ENCODE peak calls at places on chromosomes 2 and 18, in four cellular contexts. One of them, this sample, is unnamed. For H3K4me1, the result is how much of the 10 kb centered on the place peaks cover.

GRCh38 chr2:139790807-139791206 is 1010.6 kb upstream of the NXPH2 start:
- DNase-seq in endodermal cell: no peak
- DNase-seq in DND-41: no peak
- DNase-seq in upper lobe of left lung: no peak
- DNase-seq in this sample: no peak

GRCh38 chr18:48806551-48807261 is 144.1 kb downstream of the SMAD7 start:
- DNase-seq in DND-41: peak
- DNase-seq in endodermal cell: peak
- DNase-seq in upper lobe of left lung: peak
- DNase-seq in this sample: peak

GRCh38 chr2:219566640-219567039 is 4.7 kb downstream of the OBSL1 start:
- DNase-seq in endodermal cell: no peak
- DNase-seq in upper lobe of left lung: no peak
- DNase-seq in DND-41: no peak
- DNase-seq in this sample: no peak

GRCh38 chr2:198296665-198297308 is 492.4 kb downstream of the PLCL1 start:
- DNase-seq in DND-41: peak
- DNase-seq in endodermal cell: peak
- DNase-seq in upper lobe of left lung: peak
- DNase-seq in this sample: no peak

GRCh38 chr2:108271691-108272253 is 16.9 kb upstream of the SULT1C2 start:
- DNase-seq in endodermal cell: no peak
- DNase-seq in upper lobe of left lung: no peak
- DNase-seq in DND-41: no peak
- DNase-seq in this sample: no peak

GRCh38 chr2:168030862-168031624 is 216.4 kb downstream of the STK39 start:
- DNase-seq in upper lobe of left lung: no peak
- DNase-seq in endodermal cell: no peak
- DNase-seq in DND-41: no peak
- DNase-seq in this sample: no peak

GRCh38 chr2:219739061-219739460 is 111.6 kb downstream of the SLC4A3 start:
- DNase-seq in endodermal cell: no peak
- DNase-seq in upper lobe of left lung: no peak
- DNase-seq in DND-41: no peak
- DNase-seq in this sample: no peak

GRCh38 chr2:238094438-238095022 is 5.6 kb upstream of the ESPNL start:
- DNase-seq in upper lobe of left lung: no peak
- DNase-seq in DND-41: no peak
- DNase-seq in endodermal cell: no peak
- DNase-seq in this sample: no peak

GRCh38 chr2:234496442-234496834 is 443 bp downstream of the ARL4C start:
- DNase-seq in DND-41: peak
- DNase-seq in upper lobe of left lung: peak
- DNase-seq in endodermal cell: peak
- DNase-seq in this sample: no peak

GRCh38 chr2:70946832-70947442 is 11.2 kb downstream of the ATP6V1B1 start:
- DNase-seq in DND-41: peak
- DNase-seq in endodermal cell: peak
- DNase-seq in upper lobe of left lung: peak
- DNase-seq in this sample: peak

GRCh38 chr2:221965806-221966205 is 333.0 kb downstream of the PAX3 start:
- DNase-seq in endodermal cell: no peak
- DNase-seq in upper lobe of left lung: no peak
- DNase-seq in DND-41: no peak
- DNase-seq in this sample: no peak

GRCh38 chr2:226411727-226412360 is 387.8 kb downstream of the IRS1 start:
- DNase-seq in DND-41: no peak
- DNase-seq in upper lobe of left lung: no peak
- DNase-seq in endodermal cell: no peak
- DNase-seq in this sample: no peak

GRCh38 chr2:142745691-142746090 is 131.8 kb upstream of the KYNU start:
- DNase-seq in upper lobe of left lung: no peak
- DNase-seq in endodermal cell: no peak
- DNase-seq in DND-41: no peak
- DNase-seq in this sample: no peak

GRCh38 chr2:3644246-3644525 is 13.8 kb upstream of the ALLC start:
- DNase-seq in endodermal cell: no peak
- DNase-seq in upper lobe of left lung: no peak
- DNase-seq in DND-41: no peak
- DNase-seq in this sample: no peak

GRCh38 chr2:71679481-71679880 is 226.1 kb downstream of the DYSF start:
- DNase-seq in upper lobe of left lung: peak
- DNase-seq in endodermal cell: peak
- DNase-seq in DND-41: no peak
- DNase-seq in this sample: no peak

GRCh38 chr2:44801676-44802408 is 139.7 kb upstream of the SIX3 start:
- DNase-seq in DND-41: no peak
- DNase-seq in endodermal cell: peak
- DNase-seq in upper lobe of left lung: no peak
- DNase-seq in this sample: no peak
- H3K4me3 ChIP-seq in DND-41: no peak
- H3K4me3 ChIP-seq in endodermal cell: peak
- H3K4me3 ChIP-seq in upper lobe of left lung: no peak
- H3K4me3 ChIP-seq in this sample: no peak

GRCh38 chr2:23378496-23378895 is 6.5 kb upstream of the KLHL29 start:
- DNase-seq in upper lobe of left lung: no peak
- DNase-seq in endodermal cell: no peak
- DNase-seq in DND-41: no peak
- DNase-seq in this sample: no peak

GRCh38 chr2:23376075-23376474 is 8.9 kb upstream of the KLHL29 start:
- DNase-seq in upper lobe of left lung: no peak
- DNase-seq in endodermal cell: no peak
- DNase-seq in DND-41: no peak
- DNase-seq in this sample: no peak

GRCh38 chr2:23379220-23379695 is 5.7 kb upstream of the KLHL29 start:
- DNase-seq in upper lobe of left lung: no peak
- DNase-seq in endodermal cell: no peak
- DNase-seq in DND-41: no peak
- DNase-seq in this sample: no peak

GRCh38 chr2:23376972-23377371 is 8.0 kb upstream of the KLHL29 start:
- DNase-seq in DND-41: no peak
- DNase-seq in endodermal cell: no peak
- DNase-seq in upper lobe of left lung: no peak
- DNase-seq in this sample: no peak

GRCh38 chr2:23377772-23378171 is 7.2 kb upstream of the KLHL29 start:
- DNase-seq in DND-41: no peak
- DNase-seq in endodermal cell: no peak
- DNase-seq in upper lobe of left lung: no peak
- DNase-seq in this sample: no peak
- H3K4me1 ChIP-seq in DND-41: under half
- H3K4me1 ChIP-seq in endodermal cell: under half
- H3K4me1 ChIP-seq in upper lobe of left lung: under half
- H3K4me1 ChIP-seq in this sample: under half

DNA sequence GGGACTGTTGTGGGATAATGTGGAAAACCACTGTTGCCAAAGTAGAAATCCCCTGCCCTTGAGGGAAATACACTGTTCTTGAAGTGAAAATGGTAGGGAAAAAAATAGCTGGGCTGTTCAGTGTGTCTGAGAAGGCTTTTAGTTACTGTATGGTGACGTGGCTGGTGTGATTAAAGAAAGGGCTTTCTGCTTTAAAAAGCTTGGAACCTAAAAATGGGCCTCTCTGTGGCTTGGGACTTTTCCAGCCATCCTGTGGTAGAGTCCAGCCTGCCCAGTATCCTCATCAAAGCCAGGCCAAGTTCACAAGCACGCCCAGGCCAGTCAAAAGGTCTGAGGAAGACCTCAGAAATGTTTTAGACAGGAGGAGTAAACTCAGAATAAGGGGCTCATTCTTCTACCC is 6.9 kb downstream of the MGAT5 start:
- DNase-seq in endodermal cell: no peak
- DNase-seq in DND-41: no peak
- DNase-seq in upper lobe of left lung: no peak
- DNase-seq in this sample: no peak
- H3K4me3 ChIP-seq in endodermal cell: no peak
- H3K4me3 ChIP-seq in DND-41: no peak
- H3K4me3 ChIP-seq in upper lobe of left lung: no peak
- H3K4me3 ChIP-seq in this sample: no peak

DNA sequence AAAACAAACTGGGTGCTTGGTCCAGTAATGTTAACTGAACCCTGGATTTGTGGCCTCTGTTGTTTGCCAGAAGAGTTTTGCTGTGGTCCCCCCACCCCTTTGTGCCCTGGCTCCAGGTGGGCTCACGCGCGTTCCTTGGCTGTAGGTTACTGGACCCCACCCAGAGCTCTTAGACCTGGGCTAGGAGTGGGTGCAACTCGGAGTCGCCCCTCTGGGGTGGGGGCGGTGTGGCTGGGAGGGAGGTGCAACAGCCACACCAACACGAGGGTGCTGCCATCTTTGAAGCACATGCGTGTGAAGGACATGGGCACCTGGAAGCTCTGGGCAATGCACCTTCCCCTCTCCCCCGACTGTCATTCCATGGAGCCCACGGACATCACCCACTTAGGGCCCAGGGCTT is 92.7 kb downstream of the USP40 start:
- DNase-seq in DND-41: no peak
- DNase-seq in endodermal cell: no peak
- DNase-seq in upper lobe of left lung: peak
- DNase-seq in this sample: no peak
- H3K4me1 ChIP-seq in DND-41: under half
- H3K4me1 ChIP-seq in endodermal cell: under half
- H3K4me1 ChIP-seq in upper lobe of left lung: under half
- H3K4me1 ChIP-seq in this sample: under half

GRCh38 chr2:149164296-149164695 is 125.8 kb downstream of the LYPD6B start:
- DNase-seq in upper lobe of left lung: no peak
- DNase-seq in endodermal cell: no peak
- DNase-seq in DND-41: no peak
- DNase-seq in this sample: no peak

GRCh38 chr2:149164827-149165226 is 126.3 kb downstream of the LYPD6B start:
- DNase-seq in endodermal cell: no peak
- DNase-seq in upper lobe of left lung: no peak
- DNase-seq in DND-41: no peak
- DNase-seq in this sample: no peak

GRCh38 chr2:149169653-149170052 is 131.2 kb downstream of the LYPD6B start:
- DNase-seq in upper lobe of left lung: peak
- DNase-seq in DND-41: no peak
- DNase-seq in endodermal cell: no peak
- DNase-seq in this sample: no peak

GRCh38 chr2:149167941-149168340 is 129.4 kb downstream of the LYPD6B start:
- DNase-seq in DND-41: peak
- DNase-seq in endodermal cell: no peak
- DNase-seq in upper lobe of left lung: peak
- DNase-seq in this sample: no peak

DNA sequence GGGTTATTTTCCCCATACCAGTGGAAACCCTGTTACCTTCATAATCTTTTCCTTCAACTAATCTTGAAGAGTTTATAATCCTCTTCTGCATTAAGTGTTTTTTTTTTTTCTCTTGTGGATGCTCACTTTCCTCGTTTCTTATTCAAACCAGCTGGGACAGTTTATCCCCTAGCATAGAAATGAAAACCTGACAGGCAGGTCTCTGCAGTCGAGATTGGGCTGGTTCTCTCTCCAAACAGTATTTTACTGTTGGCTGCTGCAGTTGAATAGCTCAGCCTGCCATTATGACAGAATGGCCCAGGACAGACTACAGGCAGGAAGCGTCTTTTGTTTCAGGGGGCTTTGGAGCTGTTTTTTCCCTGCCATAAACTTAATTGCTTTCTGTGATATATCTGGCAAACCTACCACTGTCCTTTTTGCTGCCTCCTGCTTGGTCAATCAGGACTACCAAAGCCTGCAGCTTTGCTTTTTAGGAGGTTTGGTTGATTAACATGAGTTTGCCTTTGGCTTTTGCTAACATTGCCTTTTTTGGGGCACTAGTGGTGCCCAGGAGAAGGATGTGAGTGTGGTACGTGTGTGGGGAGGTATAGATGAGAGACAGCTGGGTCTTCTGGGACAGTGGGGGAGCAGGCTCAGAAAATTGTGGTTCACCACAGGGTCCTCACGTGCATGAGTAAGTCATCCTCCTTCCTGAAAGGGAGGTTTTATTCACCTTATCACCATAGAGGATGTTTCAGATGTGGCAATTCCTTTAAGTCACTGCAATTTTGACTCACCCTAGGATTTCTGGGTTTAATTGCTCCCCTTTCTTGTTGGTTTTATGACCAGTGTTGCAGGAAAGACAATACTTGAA is 128.7 kb downstream of the LYPD6B start:
- DNase-seq in upper lobe of left lung: no peak
- DNase-seq in endodermal cell: no peak
- DNase-seq in DND-41: peak
- DNase-seq in this sample: no peak
- H3K4me3 ChIP-seq in upper lobe of left lung: no peak
- H3K4me3 ChIP-seq in endodermal cell: no peak
- H3K4me3 ChIP-seq in DND-41: no peak
- H3K4me3 ChIP-seq in this sample: no peak

DNA sequence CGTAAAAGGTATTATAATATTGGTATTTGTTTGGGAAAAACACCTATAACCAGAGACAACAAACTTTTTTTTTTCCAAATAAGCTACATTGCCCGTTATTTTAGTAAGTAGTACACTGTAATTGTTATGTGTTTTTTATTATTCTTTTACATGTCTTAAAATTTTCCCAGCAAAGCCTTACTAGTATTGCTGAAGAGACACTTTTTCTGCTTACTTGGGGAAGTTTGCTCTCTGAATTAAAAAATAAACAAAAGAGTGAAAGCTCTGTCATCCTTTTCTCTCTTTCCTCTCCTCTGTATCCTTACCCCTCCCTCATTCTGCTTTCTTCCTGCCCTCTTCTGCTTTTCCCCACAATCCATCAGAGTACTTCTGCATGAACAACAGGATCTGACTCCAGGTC is 25.6 kb upstream of the LDLRAD4 start:
- DNase-seq in endodermal cell: no peak
- DNase-seq in upper lobe of left lung: no peak
- DNase-seq in DND-41: no peak
- DNase-seq in this sample: no peak
- H3K4me1 ChIP-seq in endodermal cell: under half
- H3K4me1 ChIP-seq in upper lobe of left lung: under half
- H3K4me1 ChIP-seq in DND-41: under half
- H3K4me1 ChIP-seq in this sample: under half

DNA sequence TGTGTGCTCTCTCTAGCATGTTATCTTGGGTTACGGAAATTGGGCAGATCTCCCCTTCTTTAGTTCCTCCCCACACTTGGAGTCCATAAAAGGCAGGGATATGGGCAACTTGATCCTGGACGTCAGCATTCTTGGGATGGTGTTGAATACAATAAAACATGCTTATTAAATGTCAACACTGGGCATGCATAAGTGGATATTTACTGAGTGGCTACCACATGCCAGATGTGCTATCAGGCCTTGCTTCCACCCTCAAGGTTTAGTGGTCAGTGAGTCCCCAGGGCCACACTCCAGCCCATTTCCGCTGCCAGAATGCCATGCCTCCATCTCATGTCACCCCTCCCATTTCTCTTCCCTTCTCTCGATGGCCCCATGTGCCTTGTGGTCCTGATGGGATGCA is 130.5 kb downstream of the TRIM43 start:
- DNase-seq in DND-41: no peak
- DNase-seq in upper lobe of left lung: no peak
- DNase-seq in endodermal cell: no peak
- DNase-seq in this sample: no peak
- H3K4me3 ChIP-seq in DND-41: no peak
- H3K4me3 ChIP-seq in upper lobe of left lung: no peak
- H3K4me3 ChIP-seq in endodermal cell: no peak
- H3K4me3 ChIP-seq in this sample: no peak

GRCh38 chr2:190533175-190533967 is 1.2 kb downstream of the NEMP2 start:
- DNase-seq in endodermal cell: no peak
- DNase-seq in DND-41: peak
- DNase-seq in upper lobe of left lung: no peak
- DNase-seq in this sample: no peak
- H3K4me1 ChIP-seq in endodermal cell: under half
- H3K4me1 ChIP-seq in DND-41: under half
- H3K4me1 ChIP-seq in upper lobe of left lung: under half
- H3K4me1 ChIP-seq in this sample: under half